ENCODE peak calls at places on chromosomes 4 and X, in ten cellular contexts. X is colonic mucosa, H is kidney, S is GM23248, Y is IMR-90, M is keratinocyte, C is GM12878, U is neural progenitor cell, P is HCT116, B is endodermal cell. A is an unnamed sample.

GRCh38 chr4:158778065-158778711 is 9.4 kb downstream of the FNIP2 start:
- DNase-seq in C (peak), M (no peak), U (no peak), X (no peak), Y (no peak), H (no peak), S (no peak), P (no peak), B (no peak), A (no peak)

GRCh38 chr4:69707807-69708206 is 52.6 kb downstream of the SULT1B1 start:
- DNase-seq in M (no peak), S (no peak), H (no peak), X (no peak), U (no peak), C (no peak), P (no peak), B (no peak), Y (no peak), A (no peak)

GRCh38 chrX:15242899-15243555 is 26.9 kb downstream of the ASB9 start:
- DNase-seq in P (peak), H (no peak), B (no peak), U (peak), Y (peak), X (peak), C (peak), S (peak), M (no peak), A (peak)

GRCh38 chrX:135625995-135626394 is 87.4 kb upstream of the CT45A1 start:
- DNase-seq in X (no peak), S (peak), B (peak), M (no peak), C (no peak), Y (no peak), P (peak), H (no peak), U (peak), A (peak)

GRCh38 chr4:186018261-186018660 is 50.7 kb upstream of the TLR3 start:
- DNase-seq in C (no peak), H (no peak), Y (no peak), S (no peak), P (no peak), X (no peak), M (no peak), B (peak), U (no peak), A (no peak)

GRCh38 chrX:41086627-41086932 is 1.3 kb downstream of the USP9X start:
- DNase-seq in P (no peak), U (no peak), S (no peak), H (no peak), Y (no peak), M (no peak), C (no peak), B (no peak), X (no peak), A (no peak)

GRCh38 chr4:82493721-82494425 is 63.5 kb downstream of the ENOPH1 start:
- DNase-seq in U (no peak), H (no peak), P (no peak), B (no peak), S (peak), Y (peak), M (no peak), C (no peak), X (no peak), A (peak)

GRCh38 chr4:186266699-186267467 is 894 bp downstream of the F11 start:
- DNase-seq in C (no peak), U (peak), B (peak), X (no peak), S (peak), H (no peak), M (no peak), Y (peak), P (no peak), A (peak)

GRCh38 chr4:76886848-76887441 is 11.0 kb downstream of the SOWAHB start:
- DNase-seq in Y (no peak), C (no peak), P (no peak), B (no peak), M (no peak), X (no peak), U (no peak), H (no peak), S (no peak), A (no peak)

GRCh38 chr4:97987019-97987648 is 156.1 kb downstream of the STPG2 start:
- DNase-seq in M (no peak), S (peak), P (peak), H (no peak), B (no peak), Y (no peak), X (no peak), C (no peak), U (peak), A (peak)

GRCh38 chr4:71833175-71833900 is 49.5 kb upstream of the GC start:
- DNase-seq in H (no peak), S (no peak), X (peak), M (no peak), B (no peak), C (no peak), P (no peak), U (no peak), Y (no peak), A (no peak)

GRCh38 chr4:20065952-20066351 is 185.8 kb upstream of the SLIT2 start:
- DNase-seq in S (no peak), P (no peak), Y (no peak), U (no peak), M (no peak), H (no peak), X (no peak), B (no peak), C (no peak), A (no peak)

GRCh38 chr4:149344436-149344835 is 471.2 kb downstream of the IQCM start:
- DNase-seq in U (no peak), S (peak), C (no peak), M (peak), P (no peak), X (no peak), H (no peak), B (no peak), Y (peak), A (peak)

GRCh38 chr4:70728096-70728495 is 6.3 kb downstream of the RUFY3 start:
- DNase-seq in H (no peak), P (no peak), U (no peak), C (no peak), Y (no peak), B (no peak), M (no peak), X (no peak), S (no peak), A (no peak)

GRCh38 chr4:172573899-172574298 is 594.7 kb upstream of the GALNT7 start:
- DNase-seq in H (no peak), B (no peak), S (no peak), P (no peak), X (no peak), U (no peak), M (no peak), C (no peak), Y (no peak), A (peak)

GRCh38 chrX:56792270-56793111 is 63.4 kb downstream of the NBDY start:
- DNase-seq in M (no peak), Y (no peak), P (no peak), U (no peak), H (no peak), S (no peak), C (no peak), X (peak), B (peak), A (no peak)

GRCh38 chr4:40897557-40898203 is 147.9 kb downstream of the NSUN7 start:
- DNase-seq in B (peak), U (peak), P (peak), C (no peak), Y (peak), X (peak), M (no peak), H (peak), S (peak), A (peak)
- H3K9ac ChIP-seq in B (no peak), U (no peak), P (no peak), C (no peak), Y (no peak), X (no peak), M (no peak), H (no peak), S (no peak), A (no peak)

GRCh38 chr4:16859031-16859430 is 39.4 kb downstream of the LDB2 start:
- DNase-seq in X (no peak), U (no peak), M (no peak), B (no peak), C (no peak), H (no peak), Y (peak), P (no peak), S (peak), A (no peak)

GRCh38 chr4:16858275-16858752 is 40.1 kb downstream of the LDB2 start:
- DNase-seq in Y (peak), X (no peak), U (no peak), M (no peak), S (peak), H (no peak), P (no peak), B (no peak), C (no peak), A (peak)

GRCh38 chr4:16862688-16863087 is 35.8 kb downstream of the LDB2 start:
- DNase-seq in B (no peak), S (no peak), P (no peak), X (no peak), Y (peak), U (no peak), H (peak), C (no peak), M (no peak), A (no peak)

GRCh38 chr4:16857425-16857824 is 41.0 kb downstream of the LDB2 start:
- DNase-seq in B (no peak), S (no peak), M (no peak), Y (no peak), C (no peak), U (no peak), H (no peak), P (no peak), X (no peak), A (no peak)

GRCh38 chr4:16860506-16860905 is 37.9 kb downstream of the LDB2 start:
- DNase-seq in U (no peak), M (no peak), Y (peak), S (peak), X (no peak), B (no peak), P (no peak), H (no peak), C (no peak), A (peak)
- H3K9ac ChIP-seq in U (no peak), M (no peak), Y (no peak), S (no peak), X (no peak), B (no peak), P (no peak), H (no peak), C (no peak), A (no peak)

DNA sequence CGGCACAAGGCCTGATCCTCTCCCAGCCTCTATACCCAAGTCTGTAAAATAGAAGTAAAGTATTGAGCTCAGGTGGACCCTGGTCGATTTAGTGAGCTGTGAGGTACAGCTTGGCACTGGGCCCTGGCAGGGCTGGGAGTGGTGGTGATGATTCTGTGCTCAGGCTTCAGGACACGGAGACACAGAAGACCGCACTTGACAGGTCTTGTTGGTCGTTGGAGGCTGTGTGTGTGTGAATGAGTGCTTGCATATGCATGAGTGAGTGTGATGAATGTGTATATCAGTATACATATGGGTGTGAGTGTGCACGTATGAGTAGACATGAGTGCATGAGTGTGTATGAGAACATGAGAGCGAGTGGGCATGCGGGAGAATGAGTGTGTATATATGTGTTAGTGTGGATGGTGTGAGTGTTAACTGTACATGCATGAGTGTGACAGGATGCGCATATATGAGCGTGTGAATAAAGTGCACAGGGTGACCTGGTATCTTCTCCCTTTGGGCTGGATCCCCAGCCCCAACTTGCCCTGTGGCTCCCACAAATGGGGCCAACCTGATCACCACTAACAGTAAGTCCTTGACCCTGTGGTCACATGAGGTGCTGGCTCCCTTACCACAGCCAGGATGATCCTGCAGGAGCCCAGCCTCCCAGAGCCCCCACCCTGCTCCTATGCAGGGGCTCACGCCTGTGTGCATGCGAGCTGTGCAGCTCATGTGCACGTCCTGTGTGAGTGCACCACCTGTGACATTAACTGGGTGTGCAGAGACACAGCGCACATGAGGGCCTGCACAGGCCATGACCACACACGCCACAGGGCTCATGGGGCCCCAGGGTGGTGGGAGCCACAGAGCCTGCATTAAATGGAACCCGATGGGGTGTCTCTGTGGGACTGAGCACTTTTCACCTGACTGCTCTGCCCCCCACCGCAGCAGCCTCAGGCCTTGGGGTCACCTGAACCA is 20.8 kb downstream of the SH3BP2 start:
- DNase-seq in H (no peak), M (no peak), B (no peak), S (no peak), P (no peak), Y (no peak), C (no peak), U (no peak), X (no peak), A (no peak)
- H3K9ac ChIP-seq in H (no peak), M (no peak), B (no peak), S (peak), P (peak), Y (no peak), C (peak), U (no peak), X (no peak), A (no peak)

GRCh38 chr4:163568835-163569234 is 74.3 kb downstream of the TMA16 start:
- DNase-seq in C (no peak), S (no peak), U (no peak), H (no peak), B (no peak), X (no peak), Y (no peak), P (no peak), M (no peak), A (no peak)

GRCh38 chr4:163566257-163566656 is 71.8 kb downstream of the TMA16 start:
- DNase-seq in P (no peak), Y (no peak), X (no peak), U (no peak), B (no peak), H (no peak), S (no peak), C (no peak), M (no peak), A (no peak)

GRCh38 chr4:163562496-163562895 is 68.0 kb downstream of the TMA16 start:
- DNase-seq in H (no peak), P (no peak), M (no peak), Y (no peak), C (no peak), S (no peak), X (no peak), B (no peak), U (no peak), A (no peak)

GRCh38 chr4:163565228-163566040 is 70.9 kb downstream of the TMA16 start:
- DNase-seq in M (no peak), C (no peak), Y (no peak), U (no peak), B (no peak), X (no peak), P (no peak), H (no peak), S (no peak), A (no peak)

GRCh38 chr4:163564221-163564720 is 69.8 kb downstream of the TMA16 start:
- DNase-seq in S (no peak), B (no peak), U (no peak), C (no peak), Y (no peak), H (no peak), M (no peak), P (no peak), X (no peak), A (no peak)
- H3K9ac ChIP-seq in S (no peak), B (no peak), U (peak), C (no peak), Y (no peak), H (no peak), M (no peak), P (no peak), X (no peak), A (no peak)

GRCh38 chr4:40856836-40857362 is 107.1 kb downstream of the NSUN7 start:
- DNase-seq in S (peak), U (peak), C (no peak), Y (peak), H (peak), B (peak), P (no peak), M (no peak), X (peak), A (peak)
- H3K9ac ChIP-seq in S (no peak), U (no peak), C (peak), Y (no peak), H (no peak), B (peak), P (no peak), M (peak), X (no peak), A (no peak)

A was measured in adipocyte.